ENCODE peak calls at places on chromosome 15, in eight cellular contexts. Q is cerebellar cortex; T is transverse colon; Y is ELR; U is CD8-positive, alpha-beta memory T cell; F is activated CD8-positive, alpha-beta memory T cell treated with anti-CD3 and anti-CD28 coated beads, Interleukin-2, amount 10 ng/mL, durations not matched to agents 7 days and 5 days; D is activated CD4-positive, alpha-beta T cell treated with anti-CD3 and anti-CD28 coated beads, Interleukin-2, amount 50 U/mL, for 24 hours; Z is glutamatergic neuron. H is an unnamed sample.

GRCh38 chr15:78855746-78856145 is 16.9 kb upstream of the MORF4L1 start:
- DNase-seq in Q (no peak), Z (no peak), T (no peak), D (no peak), Y (peak), U (no peak), F (no peak), H (no peak)

GRCh38 chr15:48507416-48508065 is 138.0 kb downstream of the FBN1 start:
- DNase-seq in Y (peak), Q (peak), U (no peak), Z (no peak), T (no peak), D (no peak), F (no peak), H (peak)

GRCh38 chr15:77057650-77058049 is 13.3 kb downstream of the TSPAN3 start:
- DNase-seq in Q (no peak), D (no peak), Y (peak), Z (no peak), U (no peak), F (no peak), T (no peak), H (no peak)

GRCh38 chr15:92294759-92295158 is 98.9 kb upstream of the ST8SIA2 start:
- DNase-seq in U (no peak), F (no peak), T (no peak), D (no peak), Z (no peak), Y (no peak), Q (no peak), H (no peak)

GRCh38 chr15:53586815-53587214 is 172.6 kb downstream of the WDR72 start:
- DNase-seq in U (no peak), Z (peak), D (no peak), F (no peak), T (peak), Y (no peak), Q (peak), H (peak)

GRCh38 chr15:27095809-27096580 is 125.0 kb downstream of the GABRG3 start:
- DNase-seq in T (no peak), Y (no peak), F (no peak), U (no peak), D (no peak), Q (peak), Z (no peak), H (no peak)

GRCh38 chr15:62491642-62492041 is 326.6 kb upstream of the C2CD4B start:
- DNase-seq in F (no peak), Y (no peak), Z (no peak), Q (no peak), U (no peak), T (no peak), D (no peak), H (peak)

GRCh38 chr15:70142322-70143191 is 44.8 kb upstream of the TLE3 start:
- DNase-seq in T (no peak), Y (peak), F (peak), Q (no peak), D (peak), U (no peak), Z (no peak), H (peak)

GRCh38 chr15:43517354-43518072 is at the start of gene MAP1A:
- DNase-seq in Z (peak), T (peak), Y (peak), Q (peak), D (no peak), F (no peak), U (no peak), H (peak)

GRCh38 chr15:71295242-71296031 is 180.2 kb downstream of the THSD4 start:
- DNase-seq in Y (peak), T (no peak), U (no peak), Z (no peak), Q (no peak), F (no peak), D (no peak), H (peak)

GRCh38 chr15:96160269-96160668 is 170.2 kb upstream of the NR2F2 start:
- DNase-seq in F (no peak), U (no peak), Q (no peak), Y (no peak), Z (no peak), D (no peak), T (no peak), H (peak)

GRCh38 chr15:75713338-75713895 is 769 bp upstream of the CSPG4 start:
- DNase-seq in Q (peak), T (peak), Y (peak), Z (no peak), F (no peak), U (no peak), D (no peak), H (no peak)

GRCh38 chr15:69628256-69629093 is 175.9 kb downstream of the RPLP1 start:
- DNase-seq in D (no peak), U (no peak), F (no peak), Y (no peak), T (no peak), Z (no peak), Q (no peak), H (no peak)

GRCh38 chr15:82894971-82895520 is 57.5 kb downstream of the HOMER2 start:
- DNase-seq in Z (no peak), T (no peak), F (no peak), U (no peak), Y (no peak), D (no peak), Q (no peak), H (no peak)